ENCODE peak calls at places on chromosomes 4 and X, in nine cellular contexts. Y is posterior vena cava, N is retinal pigment epithelial cell, M is AG10803, Q is gastrocnemius medialis, O is T-helper 9 cell, X is heart right ventricle, W is DMS153, J is NCI-H748 treated with DMSO at 0.1 percent for 48 hours. U is an unnamed sample.

GRCh38 chr4:55854132-55854531 is 684 bp downstream of the EXOC1 start:
- DNase-seq in N (no peak), Q (no peak), M (no peak), O (no peak), W (no peak), X (no peak), J (no peak), Y (no peak), U (no peak)

GRCh38 chrX:101658661-101659477 is 781 bp downstream of the ARMCX2 start:
- DNase-seq in Y (peak), W (peak), Q (peak), X (peak), M (peak), J (peak), O (peak), N (no peak), U (peak)

GRCh38 chrX:21662761-21663160 is 4.6 kb upstream of the KLHL34 start:
- DNase-seq in O (no peak), X (no peak), N (no peak), M (no peak), Y (no peak), W (no peak), Q (no peak), J (no peak), U (no peak)

GRCh38 chr4:71396382-71396781 is 57.6 kb downstream of the SLC4A4 start:
- DNase-seq in Y (no peak), M (peak), Q (no peak), N (peak), J (no peak), W (no peak), X (no peak), O (no peak), U (peak)

GRCh38 chr4:8837181-8837811 is 34.3 kb downstream of the HMX1 start:
- DNase-seq in M (no peak), Y (peak), X (no peak), N (no peak), J (no peak), W (no peak), Q (no peak), O (no peak), U (no peak)

GRCh38 chr4:151629097-151629783 is 131.6 kb downstream of the GATB start:
- DNase-seq in J (no peak), Q (no peak), W (no peak), O (no peak), M (no peak), X (no peak), Y (no peak), N (no peak), U (no peak)

GRCh38 chr4:6290769-6291547 is 21.3 kb downstream of the WFS1 start:
- DNase-seq in Y (no peak), Q (no peak), J (no peak), O (no peak), W (no peak), M (no peak), X (no peak), N (no peak), U (no peak)

GRCh38 chr4:7408166-7408565 is 26.6 kb downstream of the PSAPL1 start:
- DNase-seq in O (no peak), Y (no peak), M (no peak), Q (no peak), W (no peak), J (no peak), X (no peak), N (no peak), U (no peak)

GRCh38 chrX:44245730-44246129 is 97.7 kb downstream of the EFHC2 start:
- DNase-seq in Y (no peak), O (no peak), J (no peak), X (no peak), Q (no peak), N (no peak), M (no peak), W (no peak), U (no peak)

GRCh38 chr4:1039493-1040343 is 28.3 kb downstream of the FGFRL1 start:
- DNase-seq in X (no peak), Y (no peak), W (no peak), J (no peak), O (no peak), M (peak), N (no peak), Q (no peak), U (peak)

GRCh38 chr4:8505229-8505628 is 64.7 kb downstream of the TRMT44 start:
- DNase-seq in N (no peak), M (no peak), Y (no peak), J (no peak), X (no peak), Q (no peak), O (no peak), W (no peak), U (no peak)

U was measured in foreskin fibroblast.